ENCODE peak calls at places on chromosomes 3 and 15, in seven cellular contexts. J is activated CD8-positive, alpha-beta memory T cell treated with anti-CD3 and anti-CD28 coated beads for 4 hours; O is stimulated activated CD4-positive, alpha-beta T cell treated with anti-CD3 and anti-CD28 coated beads, Interleukin-4, amount 100 ng/mL, for 4 hours; G is SW480; M is A549; Q is effector CD4-positive, alpha-beta T cell; K is RPMI7951. S is an unnamed sample.

GRCh38 chr3:169694117-169694516 is 30.6 kb upstream of the MECOM start:
- DNase-seq in Q (no peak), O (no peak), J (no peak), M (no peak), G (no peak), K (peak; percentile 10), S (no peak)

GRCh38 chr3:23728651-23729117 is 77.1 kb upstream of the UBE2E1 start:
- DNase-seq in M (no peak), J (no peak), K (no peak), G (no peak), Q (no peak), O (no peak), S (no peak)

GRCh38 chr15:48472756-48473155 is 141.5 kb downstream of the DUT start:
- DNase-seq in O (no peak), Q (no peak), K (peak; percentile 74), M (peak; percentile 3), G (no peak), J (no peak), S (no peak)

GRCh38 chr15:68369931-68370767 is 61.8 kb downstream of the ITGA11 start:
- DNase-seq in M (no peak), K (no peak), G (no peak), O (no peak), J (no peak), Q (no peak), S (no peak)

GRCh38 chr15:49706805-49707204 is 86.0 kb downstream of the DTWD1 start:
- DNase-seq in J (no peak), Q (no peak), K (no peak), O (no peak), M (no peak), G (no peak), S (no peak)

GRCh38 chr3:26350853-26351252 is 271.7 kb upstream of the LRRC3B start:
- DNase-seq in J (no peak), M (no peak), G (no peak), K (no peak), Q (no peak), O (no peak), S (no peak)

GRCh38 chr3:48707157-48707556 is 9.9 kb downstream of the IP6K2 start:
- DNase-seq in K (no peak), O (no peak), Q (no peak), M (no peak), J (no peak), G (no peak), S (no peak)

GRCh38 chr3:150503402-150504099 is 42.7 kb downstream of the SERP1 start:
- DNase-seq in O (no peak), J (no peak), Q (no peak), G (no peak), K (no peak), M (no peak), S (no peak)

GRCh38 chr3:130276203-130276803 is 69.2 kb upstream of the COL6A5 start:
- DNase-seq in O (no peak), J (no peak), M (peak; percentile 39), G (peak; percentile 66), Q (no peak), K (peak; percentile 48), S (no peak)

GRCh38 chr15:39347453-39347852 is 233.4 kb upstream of the THBS1 start:
- DNase-seq in O (no peak), G (no peak), Q (no peak), J (no peak), M (no peak), K (no peak), S (no peak)